ENCODE peak calls at places on chromosomes 16 and 17, in four cellular contexts. C is SK-N-SH, S is HCT116, N is K562. Z is an unnamed sample.

GRCh38 chr17:61157246-61157887 is 242.3 kb upstream of the TBX2 start:
- DNase-seq in C (peak), S (no peak), N (peak), Z (no peak)

GRCh38 chr17:29070308-29070707 is 27.4 kb downstream of the PIPOX start:
- DNase-seq in N (no peak), C (no peak), S (no peak), Z (no peak)

GRCh38 chr17:80790981-80791742 is 200.5 kb upstream of the CHMP6 start:
- DNase-seq in C (no peak), S (no peak), N (no peak), Z (peak)

GRCh38 chr17:75504347-75505151 is 10.8 kb downstream of the CASKIN2 start:
- DNase-seq in S (no peak), N (peak), C (peak), Z (peak)

GRCh38 chr17:19401321-19402010 is 9.6 kb upstream of the RNF112 start:
- DNase-seq in N (no peak), S (no peak), C (no peak), Z (no peak)

GRCh38 chr17:12727881-12728280 is 61.4 kb upstream of the ARHGAP44 start:
- DNase-seq in S (no peak), N (peak), C (no peak), Z (no peak)

GRCh38 chr16:65101009-65101408 is 20.9 kb downstream of the CDH11 start:
- DNase-seq in N (no peak), C (no peak), S (no peak), Z (no peak)

GRCh38 chr16:83420206-83420760 is 387.5 kb upstream of the HSBP1 start:
- DNase-seq in N (peak), C (no peak), S (no peak), Z (peak)

GRCh38 chr17:6608321-6608720 is 32.2 kb downstream of the KIAA0753 start:
- DNase-seq in C (no peak), S (peak), N (no peak), Z (no peak)

GRCh38 chr16:70704586-70704985 is 18.7 kb upstream of the MTSS2 start:
- DNase-seq in N (no peak), C (no peak), S (no peak), Z (no peak)

GRCh38 chr17:9200699-9201359 is 179.5 kb downstream of the NTN1 start:
- DNase-seq in S (no peak), N (no peak), C (no peak), Z (no peak)

GRCh38 chr16:4601317-4602186 is 13.1 kb downstream of the UBALD1 start:
- DNase-seq in N (no peak), C (peak), S (no peak), Z (no peak)

GRCh38 chr17:55795098-55795497 is 44.2 kb downstream of the PCTP start:
- DNase-seq in C (no peak), N (no peak), S (no peak), Z (no peak)

GRCh38 chr17:32586666-32587065 is 99.9 kb downstream of the CDK5R1 start:
- DNase-seq in S (no peak), N (no peak), C (no peak), Z (no peak)

GRCh38 chr17:67994827-67995567 is 1.3 kb downstream of the C17orf58 start:
- DNase-seq in C (peak), N (no peak), S (no peak), Z (no peak)

GRCh38 chr17:18280766-18281165 is 20.3 kb downstream of the MIEF2 start:
- DNase-seq in C (no peak), N (no peak), S (no peak), Z (no peak)

GRCh38 chr16:65745201-65745600 is 621.3 kb upstream of the CDH5 start:
- DNase-seq in N (no peak), C (no peak), S (no peak), Z (no peak)

GRCh38 chr17:33642002-33642401 is 348.9 kb upstream of the ASIC2 start:
- DNase-seq in C (peak), N (peak), S (no peak), Z (no peak)

GRCh38 chr16:50472472-50472871 is 75.7 kb upstream of the NKD1 start:
- DNase-seq in S (no peak), N (peak), C (no peak), Z (no peak)

GRCh38 chr16:50474138-50474537 is 74.1 kb upstream of the NKD1 start:
- DNase-seq in S (no peak), C (no peak), N (no peak), Z (no peak)

GRCh38 chr16:50470687-50471086 is 77.5 kb upstream of the NKD1 start:
- DNase-seq in C (no peak), N (no peak), S (no peak), Z (no peak)

GRCh38 chr16:50475170-50475569 is 73.0 kb upstream of the NKD1 start:
- DNase-seq in S (no peak), C (no peak), N (no peak), Z (no peak)

DNA sequence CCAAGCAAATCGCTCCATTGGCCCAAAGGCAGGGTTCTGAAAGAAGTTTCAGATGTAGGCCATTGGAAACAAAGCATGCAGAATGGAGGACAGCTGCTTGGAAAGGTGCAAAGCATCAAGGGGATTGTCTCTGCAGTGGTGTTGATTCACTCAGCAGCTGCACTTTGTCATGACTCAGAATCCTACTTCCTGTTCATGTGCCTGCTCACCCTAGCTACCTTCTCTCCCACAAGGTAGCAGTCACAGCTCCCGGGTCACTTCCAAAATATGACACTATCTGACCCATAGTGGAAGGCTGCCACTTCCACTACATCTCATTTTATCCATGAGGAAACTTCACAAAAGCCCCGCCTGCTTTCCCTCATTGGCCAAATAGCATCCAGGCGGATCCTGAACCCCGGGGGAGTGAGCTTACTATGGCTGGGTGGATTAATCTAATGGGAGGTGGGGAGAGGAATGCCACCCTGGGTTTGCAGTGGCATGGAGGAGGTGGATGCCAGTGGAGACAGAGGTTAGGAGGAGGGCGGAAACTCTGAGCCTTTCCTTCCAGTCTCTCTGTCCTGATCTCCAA is 74.7 kb upstream of the NKD1 start:
- DNase-seq in N (peak), C (no peak), S (no peak), Z (peak)
- TF ChIP-seq ELF1 in N (no peak), C (no peak), S (no peak), Z (no peak)

GRCh38 chr16:58882292-58882691 is 148.2 kb upstream of the GOT2 start:
- DNase-seq in S (no peak), C (no peak), N (no peak), Z (no peak)
- TF ChIP-seq ELF1 in S (no peak), C (no peak), N (no peak), Z (no peak)

GRCh38 chr16:52543654-52544053 is 3.3 kb downstream of the TOX3 start:
- DNase-seq in S (no peak), N (no peak), C (no peak), Z (no peak)

GRCh38 chr16:52545157-52545543 is 1.8 kb downstream of the TOX3 start:
- DNase-seq in N (no peak), C (no peak), S (no peak), Z (no peak)

GRCh38 chr16:52546291-52546941 is 527 bp downstream of the TOX3 start:
- DNase-seq in N (no peak), S (no peak), C (peak), Z (no peak)

GRCh38 chr16:52547001-52547833 is at the start of gene TOX3:
- DNase-seq in N (no peak), S (no peak), C (peak), Z (no peak)

GRCh38 chr16:52545544-52546262 is 1.2 kb downstream of the TOX3 start:
- DNase-seq in S (no peak), C (peak), N (no peak), Z (no peak)
- TF ChIP-seq ELF1 in S (no peak), C (no peak), N (no peak), Z (no peak)

DNA sequence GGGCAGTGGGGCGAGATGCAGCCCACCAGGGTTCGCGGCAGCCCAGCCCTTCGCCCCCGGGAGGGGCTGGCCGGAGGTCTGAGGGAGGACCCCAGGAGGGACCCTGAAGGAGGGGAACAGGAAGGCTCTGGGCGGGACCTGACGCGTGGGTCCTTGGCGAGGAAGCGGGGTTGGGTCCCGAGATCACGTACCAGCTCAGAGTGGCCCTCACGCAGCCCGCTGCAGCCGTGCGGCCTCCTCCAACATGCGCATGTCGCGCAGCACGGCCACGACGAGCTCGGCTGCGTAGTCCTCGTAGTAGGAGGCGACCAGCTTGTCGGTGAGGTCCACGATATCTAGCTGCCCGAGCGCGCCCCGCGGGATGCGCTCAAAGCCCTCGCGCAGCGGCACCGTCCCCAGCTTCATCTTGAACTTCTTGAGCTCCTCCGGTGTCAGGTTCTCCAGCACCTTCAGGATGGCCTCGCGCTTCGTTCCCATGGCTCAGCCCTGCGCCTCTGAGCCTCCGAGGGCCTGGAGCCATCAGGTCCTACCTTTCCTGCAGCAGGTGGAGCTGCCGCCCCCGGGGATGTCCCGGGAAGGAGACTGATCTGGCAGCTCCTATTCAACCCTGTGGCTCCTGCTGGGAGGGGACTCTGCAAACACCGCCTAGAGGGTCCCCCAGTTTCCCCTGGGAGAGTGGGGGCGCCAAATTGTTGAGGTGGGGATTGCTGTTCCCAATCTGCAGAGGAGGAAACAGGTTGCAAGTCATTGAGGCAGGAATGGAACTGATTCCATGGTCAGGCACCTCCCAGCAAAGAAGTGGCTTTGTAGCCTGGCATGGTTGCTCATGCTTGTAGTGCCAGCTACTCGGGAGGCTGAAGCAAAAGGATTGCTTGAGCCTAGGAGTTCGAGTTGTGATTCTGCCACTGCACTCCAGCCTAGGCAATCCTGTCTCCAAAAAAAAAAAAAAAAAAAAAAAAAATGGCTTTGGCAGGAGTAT is at the start of gene PYDC1:
- DNase-seq in N (no peak), S (no peak), C (no peak), Z (no peak)
- TF ChIP-seq ELF1 in N (no peak), S (no peak), C (no peak), Z (no peak)

Z was measured in HepG2.